ENCODE peak calls at places on chromosomes 5 and 9, in nine cellular contexts. W, G, P, T, Y, B, E, L and K are unnamed samples.

GRCh38 chr5:9423611-9424010 is 122.3 kb downstream of the SEMA5A start:
- DNase-seq in W (no peak), G (peak), P (no peak), T (no peak), Y (peak), B (no peak), E (peak), L (peak), K (peak)

GRCh38 chr9:37944266-37944650 is 40.3 kb upstream of the SLC25A51 start:
- DNase-seq in W (no peak), G (no peak), P (no peak), T (no peak), Y (peak), B (no peak), E (peak), L (peak), K (no peak)

GRCh38 chr5:138932171-138932810 is 57.2 kb upstream of the LRRTM2 start:
- DNase-seq in W (no peak), G (no peak), P (no peak), T (no peak), Y (no peak), B (no peak), E (no peak), L (no peak), K (no peak)

GRCh38 chr9:78365979-78366697 is 69.2 kb downstream of the PSAT1 start:
- DNase-seq in W (no peak), G (no peak), P (no peak), T (no peak), Y (no peak), B (no peak), E (peak), L (peak), K (peak)

GRCh38 chr5:107389130-107389553 is 281.6 kb downstream of the EFNA5 start:
- DNase-seq in W (no peak), G (no peak), P (peak), T (no peak), Y (peak), B (no peak), E (peak), L (peak), K (peak)

GRCh38 chr5:103271570-103272289 is 13.2 kb downstream of the MACIR start:
- DNase-seq in W (no peak), G (no peak), P (no peak), T (no peak), Y (peak), B (no peak), E (no peak), L (no peak), K (no peak)

GRCh38 chr5:62068554-62068953 is 237.5 kb upstream of the KIF2A start:
- DNase-seq in W (no peak), G (no peak), P (no peak), T (no peak), Y (no peak), B (no peak), E (no peak), L (no peak), K (no peak)

GRCh38 chr9:20684865-20685696 is 1.0 kb downstream of the FOCAD start:
- DNase-seq in W (no peak), G (peak), P (no peak), T (no peak), Y (peak), B (no peak), E (peak), L (peak), K (peak)

GRCh38 chr9:72949918-72950325 is 2.9 kb downstream of the ALDH1A1 start:
- DNase-seq in W (no peak), G (no peak), P (no peak), T (no peak), Y (no peak), B (no peak), E (no peak), L (no peak), K (no peak)

GRCh38 chr5:63053019-63053638 is 474.5 kb downstream of the LRRC70 start:
- DNase-seq in W (no peak), G (no peak), P (no peak), T (no peak), Y (no peak), B (no peak), E (no peak), L (no peak), K (no peak)

GRCh38 chr5:1749346-1750124 is 50.1 kb downstream of the MRPL36 start:
- DNase-seq in W (no peak), G (no peak), P (no peak), T (no peak), Y (no peak), B (no peak), E (no peak), L (no peak), K (no peak)

GRCh38 chr5:126095001-126095400 is 328.2 kb upstream of the GRAMD2B start:
- DNase-seq in W (no peak), G (no peak), P (no peak), T (no peak), Y (no peak), B (no peak), E (no peak), L (no peak), K (no peak)

GRCh38 chr5:125237026-125237425 is 490.6 kb upstream of the ZNF608 start:
- DNase-seq in W (no peak), G (no peak), P (no peak), T (no peak), Y (no peak), B (no peak), E (no peak), L (no peak), K (no peak)

GRCh38 chr5:31161772-31162171 is 31.7 kb upstream of the CDH6 start:
- DNase-seq in W (no peak), G (no peak), P (no peak), T (peak), Y (peak), B (no peak), E (peak), L (peak), K (no peak)

GRCh38 chr5:140153255-140153654 is 21.7 kb upstream of the CYSTM1 start:
- DNase-seq in W (no peak), G (no peak), P (no peak), T (no peak), Y (no peak), B (no peak), E (no peak), L (no peak), K (no peak)

GRCh38 chr9:82890401-82890800 is 172.5 kb downstream of the RASEF start:
- DNase-seq in W (no peak), G (no peak), P (no peak), T (no peak), Y (no peak), B (no peak), E (no peak), L (no peak), K (no peak)

GRCh38 chr5:156835905-156836304 is 14.2 kb upstream of the PPP1R2B start:
- DNase-seq in W (no peak), G (no peak), P (peak), T (no peak), Y (no peak), B (no peak), E (peak), L (no peak), K (no peak)

GRCh38 chr9:37859043-37859442 is 44.9 kb downstream of the SLC25A51 start:
- DNase-seq in W (no peak), G (no peak), P (no peak), T (no peak), Y (no peak), B (no peak), E (peak), L (peak), K (no peak)

GRCh38 chr5:179568731-179569130 is 18.4 kb downstream of the RUFY1 start:
- DNase-seq in W (no peak), G (no peak), P (no peak), T (no peak), Y (no peak), B (no peak), E (no peak), L (no peak), K (no peak)

GRCh38 chr9:92208693-92209524 is 84.6 kb downstream of the IARS1 start:
- DNase-seq in W (no peak), G (no peak), P (no peak), T (no peak), Y (no peak), B (no peak), E (no peak), L (no peak), K (no peak)

GRCh38 chr9:126146254-126147145 is 180.1 kb upstream of the MVB12B start:
- DNase-seq in W (no peak), G (no peak), P (peak), T (peak), Y (no peak), B (no peak), E (peak), L (no peak), K (no peak)

GRCh38 chr9:94925751-94926456 is 199.4 kb downstream of the AOPEP start:
- DNase-seq in W (no peak), G (no peak), P (no peak), T (no peak), Y (no peak), B (no peak), E (no peak), L (no peak), K (no peak)

GRCh38 chr9:109477269-109478203 is 20.6 kb downstream of the PTPN3 start:
- DNase-seq in W (no peak), G (no peak), P (no peak), T (no peak), Y (no peak), B (no peak), E (no peak), L (no peak), K (no peak)

GRCh38 chr5:67636091-67636490 is 439.5 kb upstream of the CD180 start:
- DNase-seq in W (no peak), G (peak), P (no peak), T (no peak), Y (no peak), B (no peak), E (no peak), L (no peak), K (no peak)